ENCODE peak calls at places on chromosomes 16 and 17, in seven cellular contexts. L, Q, R, O, Y, Z and D are unnamed samples.

GRCh38 chr17:55398689-55399088 is 22.9 kb downstream of the MMD start:
- DNase-seq in L (peak), Q (no peak), R (no peak), O (no peak), Y (no peak), Z (no peak), D (no peak)

GRCh38 chr16:67842509-67843342 is 606 bp downstream of the THAP11 start:
- DNase-seq in L (peak), Q (peak), R (peak), O (no peak), Y (peak), Z (peak), D (peak)

GRCh38 chr17:58911741-58912343 is 156.2 kb downstream of the PPM1E start:
- DNase-seq in L (no peak), Q (no peak), R (no peak), O (no peak), Y (no peak), Z (no peak), D (no peak)

GRCh38 chr16:87409153-87409552 is 17.0 kb downstream of the MAP1LC3B start:
- DNase-seq in L (no peak), Q (no peak), R (no peak), O (no peak), Y (no peak), Z (no peak), D (no peak)

GRCh38 chr16:3792472-3793012 is 75.2 kb upstream of the TRAP1 start:
- DNase-seq in L (no peak), Q (no peak), R (no peak), O (no peak), Y (no peak), Z (no peak), D (no peak)

GRCh38 chr17:71023631-71024030 is 854.3 kb downstream of the KCNJ2 start:
- DNase-seq in L (peak), Q (no peak), R (no peak), O (no peak), Y (no peak), Z (no peak), D (no peak)

GRCh38 chr17:6868579-6868978 is 37.0 kb upstream of the TEKT1 start:
- DNase-seq in L (no peak), Q (no peak), R (no peak), O (no peak), Y (no peak), Z (no peak), D (no peak)

GRCh38 chr16:12257926-12258561 is 281.5 kb downstream of the SNX29 start:
- DNase-seq in L (peak), Q (no peak), R (no peak), O (no peak), Y (no peak), Z (no peak), D (no peak)

GRCh38 chr17:42193216-42194132 is 820 bp downstream of the GHDC start:
- DNase-seq in L (no peak), Q (no peak), R (no peak), O (no peak), Y (no peak), Z (no peak), D (no peak)

GRCh38 chr17:20267459-20267842 is 199.9 kb downstream of the LGALS9B start:
- DNase-seq in L (no peak), Q (no peak), R (peak), O (no peak), Y (peak), Z (no peak), D (no peak)

GRCh38 chr17:40541873-40542561 is 23.3 kb downstream of the CCR7 start:
- DNase-seq in L (no peak), Q (no peak), R (no peak), O (no peak), Y (no peak), Z (no peak), D (no peak)